ENCODE peak calls at places on chromosomes 16 and 17, in seven cellular contexts. One of them, this sample, is unnamed.

GRCh38 chr17:10631048-10631700 is 25.9 kb downstream of the MYH3 start:
- DNase-seq in H9: peak
- DNase-seq in mesenchymal stem cell: peak
- DNase-seq in mesendoderm: peak
- DNase-seq in neuronal stem cell: no peak
- DNase-seq in IMR-90: peak
- DNase-seq in trophoblast cell: peak
- DNase-seq in this sample: no peak

GRCh38 chr16:79525132-79525531 is 75.4 kb downstream of the MAF start:
- DNase-seq in mesenchymal stem cell: no peak
- DNase-seq in neuronal stem cell: no peak
- DNase-seq in H9: no peak
- DNase-seq in trophoblast cell: no peak
- DNase-seq in mesendoderm: no peak
- DNase-seq in IMR-90: no peak
- DNase-seq in this sample: no peak

GRCh38 chr17:30290696-30291570 is 811 bp downstream of the BLMH start:
- DNase-seq in mesenchymal stem cell: peak
- DNase-seq in IMR-90: peak
- DNase-seq in neuronal stem cell: peak
- DNase-seq in trophoblast cell: peak
- DNase-seq in mesendoderm: peak
- DNase-seq in H9: peak
- DNase-seq in this sample: no peak

GRCh38 chr17:66661411-66661843 is 173.5 kb upstream of the CACNG5 start:
- DNase-seq in mesendoderm: no peak
- DNase-seq in trophoblast cell: peak
- DNase-seq in IMR-90: peak
- DNase-seq in mesenchymal stem cell: peak
- DNase-seq in neuronal stem cell: no peak
- DNase-seq in H9: no peak
- DNase-seq in this sample: no peak

GRCh38 chr16:1488054-1488601 is 616 bp downstream of the PTX4 start:
- DNase-seq in mesendoderm: no peak
- DNase-seq in H9: no peak
- DNase-seq in IMR-90: no peak
- DNase-seq in trophoblast cell: no peak
- DNase-seq in neuronal stem cell: no peak
- DNase-seq in mesenchymal stem cell: no peak
- DNase-seq in this sample: peak

GRCh38 chr16:86887416-86887815 is 309.1 kb downstream of the FOXL1 start:
- DNase-seq in IMR-90: no peak
- DNase-seq in neuronal stem cell: no peak
- DNase-seq in mesendoderm: no peak
- DNase-seq in mesenchymal stem cell: no peak
- DNase-seq in H9: no peak
- DNase-seq in trophoblast cell: no peak
- DNase-seq in this sample: no peak

GRCh38 chr17:8391711-8392110 is 5.9 kb downstream of the RNF222 start:
- DNase-seq in mesenchymal stem cell: no peak
- DNase-seq in mesendoderm: peak
- DNase-seq in IMR-90: peak
- DNase-seq in trophoblast cell: no peak
- DNase-seq in neuronal stem cell: no peak
- DNase-seq in H9: peak
- DNase-seq in this sample: no peak

GRCh38 chr17:79952915-79953314 is 82.8 kb downstream of the TBC1D16 start:
- DNase-seq in H9: no peak
- DNase-seq in neuronal stem cell: no peak
- DNase-seq in IMR-90: no peak
- DNase-seq in trophoblast cell: no peak
- DNase-seq in mesendoderm: no peak
- DNase-seq in mesenchymal stem cell: no peak
- DNase-seq in this sample: no peak

GRCh38 chr17:66175892-66176291 is 16.0 kb downstream of the CEP112 start:
- DNase-seq in neuronal stem cell: no peak
- DNase-seq in mesenchymal stem cell: no peak
- DNase-seq in H9: no peak
- DNase-seq in trophoblast cell: no peak
- DNase-seq in IMR-90: no peak
- DNase-seq in mesendoderm: no peak
- DNase-seq in this sample: no peak

GRCh38 chr17:39270923-39271322 is 45.2 kb upstream of the STAC2 start:
- DNase-seq in IMR-90: peak
- DNase-seq in mesendoderm: peak
- DNase-seq in trophoblast cell: peak
- DNase-seq in mesenchymal stem cell: peak
- DNase-seq in H9: no peak
- DNase-seq in neuronal stem cell: no peak
- DNase-seq in this sample: no peak

GRCh38 chr17:1108810-1109605 is 70.8 kb downstream of the ABR start:
- DNase-seq in mesenchymal stem cell: peak
- DNase-seq in IMR-90: peak
- DNase-seq in H9: no peak
- DNase-seq in mesendoderm: peak
- DNase-seq in neuronal stem cell: no peak
- DNase-seq in trophoblast cell: peak
- DNase-seq in this sample: peak

GRCh38 chr16:51003850-51004566 is 147.1 kb downstream of the SALL1 start:
- DNase-seq in neuronal stem cell: no peak
- DNase-seq in trophoblast cell: no peak
- DNase-seq in IMR-90: no peak
- DNase-seq in mesendoderm: no peak
- DNase-seq in H9: no peak
- DNase-seq in mesenchymal stem cell: no peak
- DNase-seq in this sample: no peak

GRCh38 chr17:38619937-38620550 is 14.3 kb upstream of the SRCIN1 start:
- DNase-seq in neuronal stem cell: no peak
- DNase-seq in H9: peak
- DNase-seq in mesenchymal stem cell: no peak
- DNase-seq in mesendoderm: peak
- DNase-seq in trophoblast cell: no peak
- DNase-seq in IMR-90: no peak
- DNase-seq in this sample: no peak

GRCh38 chr16:8572919-8573724 is 17.2 kb downstream of the TMEM114 start:
- DNase-seq in trophoblast cell: peak
- DNase-seq in neuronal stem cell: no peak
- DNase-seq in IMR-90: peak
- DNase-seq in mesendoderm: peak
- DNase-seq in H9: peak
- DNase-seq in mesenchymal stem cell: peak
- DNase-seq in this sample: peak

GRCh38 chr17:17253445-17253844 is 16.5 kb upstream of the FLCN start:
- DNase-seq in mesendoderm: no peak
- DNase-seq in H9: no peak
- DNase-seq in mesenchymal stem cell: no peak
- DNase-seq in neuronal stem cell: no peak
- DNase-seq in trophoblast cell: peak
- DNase-seq in IMR-90: no peak
- DNase-seq in this sample: no peak

GRCh38 chr17:83065660-83066542 is 13.5 kb upstream of the METRNL start:
- DNase-seq in mesendoderm: no peak
- DNase-seq in IMR-90: no peak
- DNase-seq in mesenchymal stem cell: no peak
- DNase-seq in neuronal stem cell: no peak
- DNase-seq in trophoblast cell: no peak
- DNase-seq in H9: no peak
- DNase-seq in this sample: no peak

GRCh38 chr17:72931635-72932034 is 160.9 kb downstream of the SLC39A11 start:
- DNase-seq in neuronal stem cell: no peak
- DNase-seq in mesendoderm: no peak
- DNase-seq in IMR-90: no peak
- DNase-seq in H9: no peak
- DNase-seq in trophoblast cell: peak
- DNase-seq in mesenchymal stem cell: no peak
- DNase-seq in this sample: no peak

GRCh38 chr17:74731347-74731605 is 5.8 kb upstream of the RAB37 start:
- DNase-seq in mesendoderm: no peak
- DNase-seq in neuronal stem cell: no peak
- DNase-seq in mesenchymal stem cell: no peak
- DNase-seq in H9: no peak
- DNase-seq in trophoblast cell: no peak
- DNase-seq in IMR-90: no peak
- DNase-seq in this sample: no peak

GRCh38 chr16:85211247-85211910 is 99.1 kb upstream of the CIBAR2 start:
- DNase-seq in trophoblast cell: no peak
- DNase-seq in mesendoderm: no peak
- DNase-seq in H9: no peak
- DNase-seq in IMR-90: no peak
- DNase-seq in neuronal stem cell: no peak
- DNase-seq in mesenchymal stem cell: peak
- DNase-seq in this sample: no peak

GRCh38 chr16:78478267-78478821 is 378.9 kb downstream of the WWOX start:
- DNase-seq in trophoblast cell: no peak
- DNase-seq in IMR-90: no peak
- DNase-seq in neuronal stem cell: no peak
- DNase-seq in H9: peak
- DNase-seq in mesendoderm: peak
- DNase-seq in mesenchymal stem cell: peak
- DNase-seq in this sample: peak

GRCh38 chr17:2911035-2911754 is 115.0 kb downstream of the RAP1GAP2 start:
- DNase-seq in mesenchymal stem cell: no peak
- DNase-seq in trophoblast cell: no peak
- DNase-seq in mesendoderm: no peak
- DNase-seq in neuronal stem cell: no peak
- DNase-seq in H9: no peak
- DNase-seq in IMR-90: no peak
- DNase-seq in this sample: no peak

GRCh38 chr17:2911755-2912111 is 115.5 kb downstream of the RAP1GAP2 start:
- DNase-seq in mesenchymal stem cell: no peak
- DNase-seq in H9: no peak
- DNase-seq in trophoblast cell: no peak
- DNase-seq in mesendoderm: no peak
- DNase-seq in IMR-90: no peak
- DNase-seq in neuronal stem cell: no peak
- DNase-seq in this sample: no peak

GRCh38 chr17:2909853-2910234 is 113.6 kb downstream of the RAP1GAP2 start:
- DNase-seq in mesendoderm: no peak
- DNase-seq in mesenchymal stem cell: no peak
- DNase-seq in IMR-90: no peak
- DNase-seq in trophoblast cell: no peak
- DNase-seq in H9: no peak
- DNase-seq in neuronal stem cell: no peak
- DNase-seq in this sample: no peak

GRCh38 chr17:2906907-2907306 is 110.7 kb downstream of the RAP1GAP2 start:
- DNase-seq in neuronal stem cell: no peak
- DNase-seq in mesenchymal stem cell: no peak
- DNase-seq in H9: peak
- DNase-seq in trophoblast cell: no peak
- DNase-seq in mesendoderm: peak
- DNase-seq in IMR-90: no peak
- DNase-seq in this sample: no peak

GRCh38 chr17:2909164-2909852 is 113.1 kb downstream of the RAP1GAP2 start:
- DNase-seq in H9: no peak
- DNase-seq in mesendoderm: no peak
- DNase-seq in neuronal stem cell: no peak
- DNase-seq in IMR-90: no peak
- DNase-seq in mesenchymal stem cell: no peak
- DNase-seq in trophoblast cell: no peak
- DNase-seq in this sample: no peak
- H3K18ac ChIP-seq in H9: no peak
- H3K18ac ChIP-seq in mesendoderm: no peak
- H3K18ac ChIP-seq in neuronal stem cell: peak
- H3K18ac ChIP-seq in IMR-90: no peak
- H3K18ac ChIP-seq in mesenchymal stem cell: no peak
- H3K18ac ChIP-seq in trophoblast cell: no peak
- H3K18ac ChIP-seq in this sample: no peak

GRCh38 chr16:11871193-11871592 is 19.9 kb upstream of the RSL1D1 start:
- DNase-seq in trophoblast cell: peak
- DNase-seq in mesenchymal stem cell: peak
- DNase-seq in IMR-90: peak
- DNase-seq in neuronal stem cell: no peak
- DNase-seq in H9: peak
- DNase-seq in mesendoderm: peak
- DNase-seq in this sample: peak
- H3K18ac ChIP-seq in trophoblast cell: no peak
- H3K18ac ChIP-seq in mesenchymal stem cell: no peak
- H3K18ac ChIP-seq in IMR-90: no peak
- H3K18ac ChIP-seq in neuronal stem cell: no peak
- H3K18ac ChIP-seq in H9: no peak
- H3K18ac ChIP-seq in mesendoderm: no peak
- H3K18ac ChIP-seq in this sample: no peak

GRCh38 chr16:30565984-30566383 is 5.5 kb downstream of the ZNF688 start:
- DNase-seq in mesendoderm: no peak
- DNase-seq in IMR-90: no peak
- DNase-seq in H9: no peak
- DNase-seq in neuronal stem cell: no peak
- DNase-seq in trophoblast cell: no peak
- DNase-seq in mesenchymal stem cell: no peak
- DNase-seq in this sample: no peak
- H3K18ac ChIP-seq in mesendoderm: no peak
- H3K18ac ChIP-seq in IMR-90: no peak
- H3K18ac ChIP-seq in H9: no peak
- H3K18ac ChIP-seq in neuronal stem cell: no peak
- H3K18ac ChIP-seq in trophoblast cell: no peak
- H3K18ac ChIP-seq in mesenchymal stem cell: no peak
- H3K18ac ChIP-seq in this sample: no peak

GRCh38 chr17:29135464-29135863 is 44.7 kb downstream of the MYO18A start:
- DNase-seq in trophoblast cell: no peak
- DNase-seq in mesenchymal stem cell: no peak
- DNase-seq in H9: no peak
- DNase-seq in mesendoderm: no peak
- DNase-seq in IMR-90: no peak
- DNase-seq in neuronal stem cell: no peak
- DNase-seq in this sample: no peak

GRCh38 chr17:29129731-29130130 is 50.5 kb downstream of the MYO18A start:
- DNase-seq in IMR-90: no peak
- DNase-seq in neuronal stem cell: no peak
- DNase-seq in mesenchymal stem cell: no peak
- DNase-seq in H9: no peak
- DNase-seq in trophoblast cell: no peak
- DNase-seq in mesendoderm: no peak
- DNase-seq in this sample: no peak

GRCh38 chr17:29136998-29137730 is 43.0 kb downstream of the MYO18A start:
- DNase-seq in mesenchymal stem cell: no peak
- DNase-seq in H9: no peak
- DNase-seq in mesendoderm: no peak
- DNase-seq in IMR-90: peak
- DNase-seq in neuronal stem cell: no peak
- DNase-seq in trophoblast cell: no peak
- DNase-seq in this sample: no peak

GRCh38 chr17:29131814-29132682 is 48.1 kb downstream of the MYO18A start:
- DNase-seq in mesenchymal stem cell: peak
- DNase-seq in H9: no peak
- DNase-seq in trophoblast cell: no peak
- DNase-seq in neuronal stem cell: no peak
- DNase-seq in IMR-90: peak
- DNase-seq in mesendoderm: no peak
- DNase-seq in this sample: no peak

DNA sequence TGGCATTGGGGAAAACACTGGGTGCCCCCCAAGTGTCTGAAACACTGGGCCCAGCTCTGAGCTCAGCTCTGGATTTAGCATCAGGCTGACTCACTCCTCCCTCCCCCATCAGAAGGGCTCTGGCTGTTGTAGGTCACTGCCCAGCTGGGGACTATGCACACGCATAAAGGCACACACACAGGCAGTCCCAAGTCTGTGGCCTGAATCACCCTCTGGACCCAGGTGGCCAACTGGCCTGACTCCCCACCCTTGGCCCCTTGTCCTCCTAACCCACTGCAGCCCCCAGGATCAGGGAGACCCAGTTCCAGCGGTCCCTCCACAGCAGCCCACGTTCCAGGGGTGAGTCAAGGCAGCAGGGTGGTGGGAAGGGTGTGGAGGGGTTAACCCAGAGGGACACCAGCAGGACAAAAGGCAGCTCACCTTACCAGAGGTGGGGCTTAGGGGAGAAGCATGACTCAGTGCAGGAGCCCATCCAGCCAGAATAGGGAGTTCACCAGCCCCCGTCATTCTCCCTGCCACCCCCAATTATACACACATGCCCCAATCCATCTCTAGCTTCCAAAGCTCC is 47.0 kb downstream of the MYO18A start:
- DNase-seq in mesenchymal stem cell: peak
- DNase-seq in IMR-90: peak
- DNase-seq in neuronal stem cell: no peak
- DNase-seq in trophoblast cell: no peak
- DNase-seq in H9: peak
- DNase-seq in mesendoderm: peak
- DNase-seq in this sample: no peak
- H3K18ac ChIP-seq in mesenchymal stem cell: peak
- H3K18ac ChIP-seq in IMR-90: peak
- H3K18ac ChIP-seq in neuronal stem cell: peak
- H3K18ac ChIP-seq in trophoblast cell: no peak
- H3K18ac ChIP-seq in H9: peak
- H3K18ac ChIP-seq in mesendoderm: peak
- H3K18ac ChIP-seq in this sample: peak

This sample was measured in H1.